ENCODE peak calls at places on chromosomes 16 and 17, in four cellular contexts. C, Z, N and H are unnamed samples.

GRCh38 chr16:16167927-16168326 is 55.4 kb downstream of the ABCC6 start:
- DNase-seq in N (no peak), Z (no peak), C (no peak), H (peak)

GRCh38 chr17:1197781-1198490 is 18.2 kb upstream of the ABR start:
- DNase-seq in C (no peak), N (no peak), Z (peak), H (no peak)

GRCh38 chr17:74063439-74063838 is 140.0 kb upstream of the RPL38 start:
- DNase-seq in N (no peak), C (no peak), Z (no peak), H (no peak)

GRCh38 chr17:76554131-76554530 is 14.3 kb downstream of the PRCD start:
- DNase-seq in N (no peak), Z (no peak), C (no peak), H (no peak)

GRCh38 chr16:83143788-83144187 is 517.0 kb downstream of the CDH13 start:
- DNase-seq in N (peak), Z (peak), C (no peak), H (no peak)

GRCh38 chr17:7553356-7553755 is 4.5 kb downstream of the TNFSF12 start:
- DNase-seq in N (no peak), Z (no peak), C (no peak), H (no peak)

GRCh38 chr16:57639172-57639571 is 10.7 kb downstream of the ADGRG1 start:
- DNase-seq in N (no peak), Z (no peak), C (no peak), H (no peak)

GRCh38 chr16:28321700-28322411 is 29.5 kb downstream of the SBK1 start:
- DNase-seq in Z (peak), C (peak), N (peak), H (no peak)

GRCh38 chr16:57797526-57798266 is 4.6 kb downstream of the KIFC3 start:
- DNase-seq in Z (no peak), C (no peak), N (peak), H (no peak)

GRCh38 chr16:48501516-48502377 is 108.2 kb downstream of the N4BP1 start:
- DNase-seq in Z (no peak), C (no peak), N (no peak), H (no peak)

GRCh38 chr16:23268561-23268960 is 33.5 kb upstream of the SCNN1B start:
- DNase-seq in Z (no peak), C (no peak), N (no peak), H (no peak)

GRCh38 chr16:87844374-87844733 is 25.0 kb downstream of the SLC7A5 start:
- DNase-seq in N (no peak), Z (no peak), C (no peak), H (no peak)

GRCh38 chr17:62653002-62653830 is 25.7 kb downstream of the MRC2 start:
- DNase-seq in Z (peak), C (peak), N (no peak), H (peak)

GRCh38 chr17:31680126-31680525 is 178.9 kb downstream of the COPRS start:
- DNase-seq in Z (no peak), N (no peak), C (no peak), H (no peak)

GRCh38 chr17:39602533-39603303 is 5.0 kb downstream of the NEUROD2 start:
- DNase-seq in C (no peak), Z (no peak), N (no peak), H (no peak)

GRCh38 chr17:39939588-39940419 is 12.3 kb downstream of the LRRC3C start:
- DNase-seq in Z (peak), N (peak), C (peak), H (no peak)

GRCh38 chr16:29994613-29995329 is 646 bp downstream of the HIRIP3 start:
- DNase-seq in N (peak), C (peak), Z (peak), H (peak)

GRCh38 chr17:59746849-59747445 is 39.5 kb downstream of the VMP1 start:
- DNase-seq in C (peak), Z (peak), N (peak), H (no peak)

GRCh38 chr17:29565643-29566472 is 979 bp downstream of the ABHD15 start:
- DNase-seq in N (peak), C (peak), Z (no peak), H (peak)

GRCh38 chr17:248337-249235 is 67.1 kb upstream of the DOC2B start:
- DNase-seq in N (no peak), C (no peak), Z (no peak), H (peak)

GRCh38 chr16:89593841-89594240 is 18.3 kb downstream of the CPNE7 start:
- DNase-seq in Z (no peak), C (no peak), N (no peak), H (no peak)

GRCh38 chr17:66040402-66040801 is 151.5 kb downstream of the CEP112 start:
- DNase-seq in C (no peak), N (no peak), Z (no peak), H (no peak)

GRCh38 chr17:16358394-16358793 is 5.1 kb upstream of the CENPV start:
- DNase-seq in Z (no peak), C (no peak), N (no peak), H (no peak)
- TF ChIP-seq CTCF in Z (no peak), C (no peak), N (no peak), H (no peak)

DNA sequence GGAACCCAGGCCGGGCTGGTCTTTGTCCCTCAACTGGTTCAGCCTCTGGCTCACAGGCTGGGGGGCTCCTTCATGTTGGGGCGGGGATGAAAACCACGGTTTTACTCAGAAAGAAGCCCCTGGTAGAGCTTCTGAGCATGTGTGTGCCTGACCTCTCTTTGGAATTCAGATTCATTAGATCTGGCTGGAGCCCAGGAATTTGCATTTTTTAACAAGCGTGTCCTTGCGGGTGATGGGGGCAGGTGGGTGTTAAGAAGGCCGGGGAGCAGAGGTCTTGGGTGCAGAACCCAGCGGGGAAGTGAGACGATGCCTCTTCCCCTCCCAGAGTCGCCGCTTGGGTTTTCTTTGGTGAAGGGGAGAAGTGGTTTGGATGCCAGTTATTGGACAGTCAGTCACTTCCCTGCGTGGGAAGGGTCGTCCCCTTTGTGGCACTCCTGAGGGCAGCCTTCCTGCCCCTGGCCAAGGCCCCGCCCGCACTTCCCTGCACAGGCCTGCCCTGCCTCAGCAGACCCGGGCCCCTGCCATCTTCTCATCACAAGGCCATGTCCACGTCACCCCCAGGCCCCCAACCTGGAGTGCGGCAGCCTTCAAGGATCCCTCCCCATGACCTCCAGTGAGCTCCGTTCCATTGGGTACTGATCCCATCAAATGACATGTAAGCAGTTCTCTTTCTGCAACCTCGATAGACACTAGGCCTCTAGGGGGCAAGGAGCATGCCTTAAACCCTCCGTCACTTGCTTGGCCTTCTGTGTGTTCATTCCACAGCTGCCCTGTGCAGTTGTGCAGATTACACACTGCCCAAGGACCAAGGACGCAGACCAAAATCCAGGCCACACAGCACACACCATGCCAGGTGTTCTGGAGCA is 177.7 kb upstream of the CIBAR2 start:
- DNase-seq in N (no peak), C (no peak), Z (no peak), H (no peak)
- TF ChIP-seq CTCF in N (no peak), C (no peak), Z (no peak), H (no peak)

GRCh38 chr17:37432671-37433070 is 26.0 kb downstream of the TADA2A start:
- DNase-seq in N (no peak), Z (no peak), C (no peak), H (no peak)

GRCh38 chr17:37440424-37440823 is 33.7 kb downstream of the TADA2A start:
- DNase-seq in C (no peak), N (no peak), Z (no peak), H (no peak)

DNA sequence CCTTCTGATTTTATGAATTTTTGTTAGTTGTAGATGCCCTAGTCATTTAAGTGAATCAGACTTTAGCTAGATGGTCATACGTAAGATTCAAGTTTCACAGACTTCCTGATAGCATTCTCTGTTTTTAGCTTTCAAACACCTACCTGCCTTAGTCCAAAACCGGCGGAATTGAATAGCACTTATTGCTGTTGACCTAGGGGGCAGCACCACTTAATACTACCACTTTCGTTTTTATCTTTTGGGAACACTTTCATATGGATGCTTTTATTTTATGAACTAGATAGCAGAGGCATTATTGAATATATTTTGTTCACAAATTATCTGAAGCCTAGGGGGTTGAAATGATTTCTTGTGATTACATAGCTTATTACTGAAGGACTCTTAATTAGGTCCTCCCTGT is 31.5 kb downstream of the TADA2A start:
- DNase-seq in C (peak), Z (peak), N (peak), H (no peak)
- TF ChIP-seq CTCF in C (no peak), Z (peak), N (peak), H (peak)

GRCh38 chr16:49856741-49857330 is 924 bp upstream of the ZNF423 start:
- DNase-seq in C (peak), N (peak), Z (peak), H (no peak)
- TF ChIP-seq CTCF in C (peak), N (no peak), Z (peak), H (peak)

DNA sequence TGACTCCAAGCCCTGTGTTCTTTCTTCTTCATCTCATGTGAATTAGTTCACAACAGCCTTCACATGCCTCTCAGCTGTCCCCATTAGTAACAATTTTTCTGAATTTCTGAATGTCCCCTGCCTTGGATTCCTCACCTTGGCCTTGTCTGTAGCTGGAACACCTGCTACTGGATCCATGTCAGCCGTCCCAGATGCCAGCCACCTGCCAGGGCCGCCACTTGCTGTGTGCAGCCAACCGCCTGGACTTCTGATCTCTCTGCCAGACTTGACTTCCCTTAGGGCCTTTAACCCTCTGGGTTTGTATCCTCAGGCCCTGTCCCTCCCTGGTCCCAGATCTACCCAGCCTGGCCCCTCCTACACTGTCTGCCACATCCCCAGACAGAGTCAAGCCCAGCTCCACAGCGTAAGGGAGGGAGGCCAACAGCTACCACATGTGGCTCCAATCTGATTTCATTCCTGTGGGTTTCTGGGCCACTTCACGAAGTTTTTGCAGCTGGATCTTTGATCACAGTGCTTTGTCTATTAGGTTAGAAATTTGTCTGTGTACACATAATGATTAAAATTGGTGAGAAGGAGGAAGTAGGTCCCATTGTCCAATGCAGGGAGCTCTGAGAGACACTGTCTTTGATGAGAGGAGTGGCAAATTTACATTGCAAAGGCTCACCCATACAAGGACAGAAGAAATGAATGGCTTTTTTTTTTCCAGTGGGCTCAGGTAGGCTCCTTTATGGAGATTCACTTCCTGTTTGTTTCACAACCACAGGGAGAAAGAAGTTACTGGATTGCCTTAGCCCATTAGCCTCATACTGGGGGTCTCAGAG is 15.3 kb downstream of the MPP2 start:
- DNase-seq in Z (no peak), C (no peak), N (no peak), H (no peak)
- TF ChIP-seq CTCF in Z (no peak), C (no peak), N (no peak), H (no peak)

GRCh38 chr16:68093816-68094613 is 8.8 kb downstream of the NFATC3 start:
- DNase-seq in N (peak), C (no peak), Z (peak), H (no peak)
- TF ChIP-seq CTCF in N (peak), C (no peak), Z (peak), H (peak)